ENCODE peak calls at places on chromosome X, in six cellular contexts. One of them, this sample, is unnamed.

GRCh38 chrX:120250522-120251271 is at the start of gene ZBTB33:
- DNase-seq in tibial artery: peak; percentile 95
- DNase-seq in Calu3: peak; percentile 92
- DNase-seq in cardiac muscle cell: peak; percentile 96
- DNase-seq in ascending aorta: peak; percentile 95
- DNase-seq in G401: peak; percentile 92
- DNase-seq in this sample: peak; percentile 48

GRCh38 chrX:79400618-79401017 is 33.5 kb upstream of the ITM2A start:
- DNase-seq in G401: no peak
- DNase-seq in tibial artery: no peak
- DNase-seq in ascending aorta: no peak
- DNase-seq in cardiac muscle cell: no peak
- DNase-seq in Calu3: no peak
- DNase-seq in this sample: no peak

GRCh38 chrX:31871989-31872388 is 800.1 kb upstream of the FTHL17 start:
- DNase-seq in tibial artery: no peak
- DNase-seq in ascending aorta: no peak
- DNase-seq in Calu3: no peak
- DNase-seq in cardiac muscle cell: peak; percentile 76
- DNase-seq in G401: peak; percentile 11
- DNase-seq in this sample: no peak

GRCh38 chrX:74520291-74520690 is 94.1 kb downstream of the RLIM start:
- DNase-seq in cardiac muscle cell: no peak
- DNase-seq in tibial artery: no peak
- DNase-seq in ascending aorta: no peak
- DNase-seq in G401: no peak
- DNase-seq in Calu3: no peak
- DNase-seq in this sample: no peak

GRCh38 chrX:123083924-123084323 is 100.2 kb upstream of the GRIA3 start:
- DNase-seq in G401: no peak
- DNase-seq in cardiac muscle cell: no peak
- DNase-seq in ascending aorta: no peak
- DNase-seq in Calu3: no peak
- DNase-seq in tibial artery: no peak
- DNase-seq in this sample: no peak

GRCh38 chrX:152824841-152825374 is 5.6 kb downstream of the CETN2 start:
- DNase-seq in G401: no peak
- DNase-seq in cardiac muscle cell: no peak
- DNase-seq in ascending aorta: no peak
- DNase-seq in Calu3: no peak
- DNase-seq in tibial artery: no peak
- DNase-seq in this sample: no peak

GRCh38 chrX:27882695-27883094 is 74.9 kb downstream of the MAGEB10 start:
- DNase-seq in cardiac muscle cell: no peak
- DNase-seq in ascending aorta: no peak
- DNase-seq in Calu3: no peak
- DNase-seq in G401: no peak
- DNase-seq in tibial artery: no peak
- DNase-seq in this sample: no peak

GRCh38 chrX:77528034-77528433 is 80.8 kb downstream of the FGF16 start:
- DNase-seq in Calu3: no peak
- DNase-seq in cardiac muscle cell: no peak
- DNase-seq in ascending aorta: no peak
- DNase-seq in tibial artery: no peak
- DNase-seq in G401: no peak
- DNase-seq in this sample: no peak

GRCh38 chrX:15301924-15302323 is 13.5 kb downstream of the ASB11 start:
- DNase-seq in Calu3: peak; percentile 19
- DNase-seq in ascending aorta: peak; percentile 69
- DNase-seq in tibial artery: peak; percentile 70
- DNase-seq in G401: no peak
- DNase-seq in cardiac muscle cell: peak; percentile 36
- DNase-seq in this sample: no peak

GRCh38 chrX:133981908-133982307 is 3.5 kb downstream of the GPC3 start:
- DNase-seq in cardiac muscle cell: no peak
- DNase-seq in tibial artery: no peak
- DNase-seq in G401: no peak
- DNase-seq in Calu3: no peak
- DNase-seq in ascending aorta: no peak
- DNase-seq in this sample: no peak

GRCh38 chrX:47361538-47362511 is 8.6 kb upstream of the ZNF157 start:
- DNase-seq in cardiac muscle cell: peak; percentile 97
- DNase-seq in ascending aorta: peak; percentile 91
- DNase-seq in tibial artery: peak; percentile 89
- DNase-seq in Calu3: peak; percentile 49
- DNase-seq in G401: peak; percentile 98
- DNase-seq in this sample: peak; percentile 94

GRCh38 chrX:40922307-40922706 is 162.9 kb upstream of the USP9X start:
- DNase-seq in tibial artery: no peak
- DNase-seq in ascending aorta: no peak
- DNase-seq in G401: no peak
- DNase-seq in Calu3: peak; percentile 32
- DNase-seq in cardiac muscle cell: peak; percentile 80
- DNase-seq in this sample: no peak

GRCh38 chrX:24117288-24117687 is 32.2 kb upstream of the ZFX start:
- DNase-seq in cardiac muscle cell: peak; percentile 74
- DNase-seq in G401: peak; percentile 89
- DNase-seq in tibial artery: no peak
- DNase-seq in ascending aorta: no peak
- DNase-seq in Calu3: no peak
- DNase-seq in this sample: peak; percentile 76

GRCh38 chrX:154304901-154305300 is 9.3 kb downstream of the TKTL1 start:
- DNase-seq in cardiac muscle cell: no peak
- DNase-seq in G401: no peak
- DNase-seq in Calu3: no peak
- DNase-seq in ascending aorta: no peak
- DNase-seq in tibial artery: no peak
- DNase-seq in this sample: no peak

GRCh38 chrX:96683997-96684338 is 674 bp upstream of the DIAPH2 start:
- DNase-seq in G401: no peak
- DNase-seq in tibial artery: no peak
- DNase-seq in cardiac muscle cell: peak; percentile 30
- DNase-seq in Calu3: no peak
- DNase-seq in ascending aorta: no peak
- DNase-seq in this sample: no peak